ENCODE peak calls at places on chromosomes 16 and 17, in four cellular contexts. R is H1, Y is endodermal cell, B is Karpas-422. D is an unnamed sample.

GRCh38 chr17:61394630-61395408 is 4.8 kb upstream of the TBX2 start:
- DNase-seq in R (no peak), Y (no peak), B (no peak), D (no peak)

GRCh38 chr16:53131363-53132071 is 76.7 kb downstream of the CHD9 start:
- DNase-seq in R (no peak), Y (peak; percentile 73), B (peak; percentile 77), D (no peak)

GRCh38 chr16:2008009-2008526 is 1.6 kb downstream of the ZNF598 start:
- DNase-seq in R (no peak), Y (no peak), B (no peak), D (no peak)

GRCh38 chr17:31631759-31632158 is 227.3 kb downstream of the COPRS start:
- DNase-seq in R (no peak), Y (no peak), B (no peak), D (no peak)

GRCh38 chr17:40070895-40071719 is 8.3 kb downstream of the THRA start:
- DNase-seq in R (no peak), Y (peak; percentile 76), B (no peak), D (no peak)

GRCh38 chr17:49815761-49816281 is 27.3 kb downstream of the KAT7 start:
- DNase-seq in R (peak; percentile 58), Y (peak; percentile 89), B (no peak), D (peak; percentile 30)

GRCh38 chr17:77174928-77175720 is 34.4 kb downstream of the SEC14L1 start:
- DNase-seq in R (no peak), Y (no peak), B (no peak), D (no peak)

GRCh38 chr16:84029297-84030096 is 13.1 kb downstream of the SLC38A8 start:
- DNase-seq in R (no peak), Y (no peak), B (no peak), D (no peak)

GRCh38 chr17:7589891-7590611 is at the start of gene SOX15:
- DNase-seq in R (no peak), Y (peak; percentile 91), B (no peak), D (no peak)

GRCh38 chr17:55062921-55063320 is 94.4 kb downstream of the STXBP4 start:
- DNase-seq in R (no peak), Y (no peak), B (no peak), D (no peak)

GRCh38 chr17:77734371-77735050 is 224.0 kb upstream of the TNRC6C start:
- DNase-seq in R (no peak), Y (peak; percentile 90), B (no peak), D (no peak)

GRCh38 chr16:9091867-9092281 is 430 bp downstream of the HAPSTR1 start:
- DNase-seq in R (no peak), Y (peak; percentile 63), B (peak; percentile 69), D (peak; percentile 21)

GRCh38 chr17:62868008-62868407 is 59.9 kb upstream of the MARCHF10 start:
- DNase-seq in R (no peak), Y (no peak), B (no peak), D (no peak)

GRCh38 chr17:39822051-39822450 is 42.1 kb downstream of the IKZF3 start:
- DNase-seq in R (no peak), Y (no peak), B (peak; percentile 43), D (no peak)

GRCh38 chr16:80887062-80887461 is 82.7 kb upstream of the CDYL2 start:
- DNase-seq in R (no peak), Y (no peak), B (no peak), D (no peak)

GRCh38 chr16:80883159-80883642 is 78.8 kb upstream of the CDYL2 start:
- DNase-seq in R (no peak), Y (no peak), B (peak; percentile 12), D (no peak)

DNA sequence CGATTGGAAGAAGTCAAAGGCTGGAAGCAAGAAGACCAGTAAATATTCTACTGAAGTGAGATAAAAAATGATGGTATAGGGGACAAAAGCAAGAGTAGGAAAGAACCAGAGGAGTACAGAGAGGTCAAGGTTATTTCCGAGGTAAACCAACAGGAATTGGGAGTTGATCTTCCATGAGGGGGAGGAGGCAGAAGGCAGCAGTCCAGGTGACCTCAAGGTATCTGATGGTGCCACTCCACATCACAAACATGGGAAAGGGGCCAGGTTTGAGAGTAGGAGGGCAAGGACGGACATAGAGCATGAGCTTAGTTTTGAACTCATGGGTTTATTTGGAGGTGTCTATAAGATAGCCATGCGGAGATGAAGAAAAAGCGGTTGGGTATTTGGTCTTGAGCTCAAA is 79.4 kb upstream of the CDYL2 start:
- DNase-seq in R (no peak), Y (no peak), B (no peak), D (no peak)
- H3K9ac ChIP-seq in R (no peak overlapping the region), Y (no peak overlapping the region), B (no peak overlapping the region), D (no peak overlapping the region)

DNA sequence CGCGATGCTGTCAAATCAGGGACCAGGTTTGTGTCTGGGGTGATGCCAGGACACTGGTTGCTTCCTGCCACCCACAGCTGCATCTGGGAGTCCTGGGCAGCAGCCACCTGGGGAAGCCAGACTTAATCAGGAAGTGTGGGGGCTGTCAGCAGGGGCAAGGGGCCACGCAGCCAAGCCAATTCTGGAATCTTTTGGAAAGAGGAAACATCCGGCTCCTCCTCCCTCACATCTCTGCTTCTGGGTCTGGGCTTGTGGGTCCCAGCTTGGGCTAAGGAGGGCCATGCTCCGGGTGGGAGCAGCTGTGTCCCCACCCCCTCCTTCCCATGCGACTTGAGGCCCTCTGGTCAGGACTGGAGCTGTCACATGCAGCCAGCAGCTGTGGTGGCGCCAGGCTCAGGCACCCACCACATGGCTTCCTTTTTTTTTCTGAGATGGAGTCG is 37.0 kb upstream of the CCDC182 start:
- DNase-seq in R (no peak), Y (peak; percentile 68), B (no peak), D (no peak)
- H3K9ac ChIP-seq in R (no peak overlapping the region), Y (no peak overlapping the region), B (no peak overlapping the region), D (no peak overlapping the region)

GRCh38 chr17:64244165-64244564 is 18.9 kb downstream of the TEX2 start:
- DNase-seq in R (no peak), Y (no peak), B (no peak), D (no peak)
- H3K9ac ChIP-seq in R (no peak overlapping the region), Y (no peak overlapping the region), B (no peak overlapping the region), D (no peak overlapping the region)

GRCh38 chr17:64698725-64699124 is 36.6 kb upstream of the SMURF2 start:
- DNase-seq in R (no peak), Y (no peak), B (no peak), D (no peak)
- H3K9ac ChIP-seq in R (no peak overlapping the region), Y (no peak overlapping the region), B (no peak overlapping the region), D (no peak overlapping the region)

DNA sequence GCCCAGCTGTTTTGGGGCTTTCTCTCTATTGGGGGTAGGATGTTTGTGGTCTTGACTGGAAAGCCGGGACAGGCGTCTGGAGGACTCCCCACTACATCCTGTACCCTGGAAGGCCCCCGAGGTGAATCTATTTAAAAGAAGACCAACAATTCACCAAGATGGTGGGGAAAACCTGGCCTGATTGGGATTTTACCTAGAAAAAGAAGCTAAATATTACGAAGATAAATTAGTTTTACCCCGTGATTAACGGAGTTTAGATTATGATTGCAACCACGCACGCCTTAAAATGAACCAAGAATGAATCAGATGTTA is 779 bp upstream of the CCDC102A start:
- DNase-seq in R (no peak), Y (no peak), B (no peak), D (no peak)
- H3K9ac ChIP-seq in R (peak overlapping the region; percentile 55), Y (no peak overlapping the region), B (peak overlapping the region; percentile 88), D (no peak overlapping the region)

GRCh38 chr16:3120435-3120834 is 8.0 kb downstream of the ZNF205 start:
- DNase-seq in R (no peak), Y (no peak), B (no peak), D (no peak)
- H3K9ac ChIP-seq in R (no peak overlapping the region), Y (no peak overlapping the region), B (no peak overlapping the region), D (no peak overlapping the region)

GRCh38 chr16:354971-355441 is 2.5 kb upstream of the AXIN1 start:
- DNase-seq in R (no peak), Y (no peak), B (no peak), D (no peak)

GRCh38 chr16:351804-352520 is 561 bp downstream of the AXIN1 start:
- DNase-seq in R (no peak), Y (no peak), B (peak; percentile 67), D (no peak)

GRCh38 chr16:352547-353403 is at the start of gene AXIN1:
- DNase-seq in R (peak; percentile 94), Y (peak; percentile 100), B (peak; percentile 100), D (peak; percentile 100)

GRCh38 chr16:354286-354881 is 1.9 kb upstream of the AXIN1 start:
- DNase-seq in R (no peak), Y (no peak), B (no peak), D (no peak)

DNA sequence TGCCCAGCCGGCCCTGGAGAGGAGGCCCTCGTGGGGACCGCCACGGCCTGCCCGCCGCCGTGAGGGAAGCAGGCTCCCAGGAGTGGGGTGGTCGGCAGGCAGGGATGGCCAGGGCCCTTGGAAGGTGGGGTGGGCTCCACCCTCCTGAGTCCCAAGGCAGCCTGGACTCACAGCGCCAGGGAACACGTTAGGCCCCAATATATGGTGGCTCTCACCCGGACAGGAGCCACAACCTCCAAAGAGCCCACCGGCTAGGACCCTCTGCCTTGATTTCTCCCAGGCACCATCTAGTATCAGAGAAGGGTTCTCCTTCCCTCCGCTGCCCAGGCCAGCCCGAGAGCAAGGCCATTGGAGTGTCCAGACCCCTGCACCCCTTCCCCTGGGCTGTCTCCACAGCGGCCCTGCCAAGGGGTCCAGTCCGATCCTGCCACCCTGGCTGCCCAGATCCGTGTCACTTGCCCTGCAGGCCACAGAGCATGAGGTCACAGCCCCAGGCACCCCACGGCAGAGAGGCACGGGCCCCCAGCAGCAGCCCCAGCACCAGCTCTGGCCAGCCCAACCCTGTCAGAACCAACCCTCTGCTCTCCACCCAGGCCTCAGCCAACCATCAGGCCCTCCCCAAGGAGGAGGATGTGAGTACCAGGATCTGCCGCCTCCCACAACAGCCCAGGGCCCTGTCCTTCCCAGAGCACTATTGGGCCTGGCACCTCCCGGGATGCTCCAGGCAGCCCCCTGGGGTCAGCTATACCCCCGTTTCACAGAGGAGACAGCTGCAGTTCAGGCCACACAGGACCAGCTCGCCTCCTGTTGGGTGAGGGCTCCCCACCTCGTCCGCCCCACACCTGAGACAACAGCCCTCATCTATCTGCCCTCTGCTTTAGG is 1.1 kb upstream of the AXIN1 start:
- DNase-seq in R (no peak), Y (no peak), B (no peak), D (no peak)
- H3K9ac ChIP-seq in R (peak overlapping the region; percentile 19), Y (no peak overlapping the region), B (peak overlapping the region; percentile 38), D (peak overlapping the region; percentile 89)

GRCh38 chr16:57809276-57809793 is 7.0 kb upstream of the KIFC3 start:
- DNase-seq in R (no peak), Y (no peak), B (no peak), D (no peak)
- H3K9ac ChIP-seq in R (no peak overlapping the region), Y (no peak overlapping the region), B (no peak overlapping the region), D (no peak overlapping the region)

D was measured in neuronal stem cell.